ENCODE peak calls at places on chromosomes 11 and 22, in five cellular contexts. O is H9, R is H1, N is trophoblast cell, W is IMR-90. Y is an unnamed sample.
A peak's percentile ranks its signal among the peaks of the same experiment; 100 is the strongest.

GRCh38 chr22:29117799-29118477 is 45.1 kb downstream of the KREMEN1 start:
- DNase-seq in R (no peak), O (no peak), N (no peak), W (peak; percentile 24), Y (no peak)

GRCh38 chr11:17574799-17575144 is 27.7 kb downstream of the OTOG start:
- DNase-seq in N (no peak), R (no peak), W (no peak), O (no peak), Y (no peak)

GRCh38 chr11:94851864-94852581 is 83.9 kb downstream of the AMOTL1 start:
- DNase-seq in R (no peak), N (no peak), O (no peak), W (no peak), Y (no peak)

GRCh38 chr11:123083623-123084029 is 21.7 kb upstream of the HSPA8 start:
- DNase-seq in N (peak; percentile 73), W (peak; percentile 99), O (no peak), R (no peak), Y (no peak)

GRCh38 chr22:31154975-31155374 is 5.0 kb upstream of the RNF185 start:
- DNase-seq in R (no peak), O (no peak), N (no peak), W (no peak), Y (no peak)

GRCh38 chr11:131914299-131914902 is 544.0 kb downstream of the NTM start:
- DNase-seq in O (no peak), W (peak; percentile 44), N (no peak), R (no peak), Y (no peak)

GRCh38 chr11:111269146-111269868 is 23.8 kb downstream of the POU2AF2 start:
- DNase-seq in O (no peak), W (no peak), R (no peak), N (peak; percentile 26), Y (peak; percentile 47)

GRCh38 chr11:35567737-35568465 is 42.5 kb upstream of the PAMR1 start:
- DNase-seq in N (peak; percentile 85), O (peak; percentile 43), R (no peak), W (peak; percentile 65), Y (no peak)

GRCh38 chr11:45104790-45105084 is 41.7 kb upstream of the PRDM11 start:
- DNase-seq in O (no peak), R (no peak), N (no peak), W (no peak), Y (no peak)

GRCh38 chr11:45102361-45102809 is 44.1 kb upstream of the PRDM11 start:
- DNase-seq in W (no peak), O (no peak), N (no peak), R (no peak), Y (no peak)

GRCh38 chr11:45104006-45104789 is 42.2 kb upstream of the PRDM11 start:
- DNase-seq in R (no peak), W (no peak), O (no peak), N (no peak), Y (no peak)

GRCh38 chr11:45105233-45105992 is 41.0 kb upstream of the PRDM11 start:
- DNase-seq in W (peak; percentile 65), N (peak; percentile 78), O (peak; percentile 94), R (peak; percentile 74), Y (peak; percentile 79)

GRCh38 chr11:45102810-45103621 is 43.4 kb upstream of the PRDM11 start:
- DNase-seq in W (peak; percentile 88), O (peak; percentile 72), R (no peak), N (peak; percentile 70), Y (peak; percentile 77)
- H2AFZ ChIP-seq in W (peak overlapping the region; percentile 91), O (no peak overlapping the region), R (no peak overlapping the region), N (no peak overlapping the region), Y (no peak overlapping the region)

GRCh38 chr11:114161486-114162250 is 102.2 kb downstream of the ZBTB16 start:
- DNase-seq in O (no peak), W (no peak), N (no peak), R (no peak), Y (no peak)
- H3K4ac ChIP-seq in O (no peak overlapping the region), W (no peak overlapping the region), N (no peak overlapping the region), R (no peak overlapping the region), Y (no peak overlapping the region)

GRCh38 chr11:82864268-82864667 is 36.0 kb downstream of the PRCP start:
- DNase-seq in O (peak; percentile 51), N (peak; percentile 69), W (peak; percentile 41), R (peak; percentile 15), Y (no peak)
- H2AFZ ChIP-seq in O (no peak overlapping the region), N (no peak overlapping the region), W (peak overlapping the region; percentile 4), R (no peak overlapping the region), Y (no peak overlapping the region)

DNA sequence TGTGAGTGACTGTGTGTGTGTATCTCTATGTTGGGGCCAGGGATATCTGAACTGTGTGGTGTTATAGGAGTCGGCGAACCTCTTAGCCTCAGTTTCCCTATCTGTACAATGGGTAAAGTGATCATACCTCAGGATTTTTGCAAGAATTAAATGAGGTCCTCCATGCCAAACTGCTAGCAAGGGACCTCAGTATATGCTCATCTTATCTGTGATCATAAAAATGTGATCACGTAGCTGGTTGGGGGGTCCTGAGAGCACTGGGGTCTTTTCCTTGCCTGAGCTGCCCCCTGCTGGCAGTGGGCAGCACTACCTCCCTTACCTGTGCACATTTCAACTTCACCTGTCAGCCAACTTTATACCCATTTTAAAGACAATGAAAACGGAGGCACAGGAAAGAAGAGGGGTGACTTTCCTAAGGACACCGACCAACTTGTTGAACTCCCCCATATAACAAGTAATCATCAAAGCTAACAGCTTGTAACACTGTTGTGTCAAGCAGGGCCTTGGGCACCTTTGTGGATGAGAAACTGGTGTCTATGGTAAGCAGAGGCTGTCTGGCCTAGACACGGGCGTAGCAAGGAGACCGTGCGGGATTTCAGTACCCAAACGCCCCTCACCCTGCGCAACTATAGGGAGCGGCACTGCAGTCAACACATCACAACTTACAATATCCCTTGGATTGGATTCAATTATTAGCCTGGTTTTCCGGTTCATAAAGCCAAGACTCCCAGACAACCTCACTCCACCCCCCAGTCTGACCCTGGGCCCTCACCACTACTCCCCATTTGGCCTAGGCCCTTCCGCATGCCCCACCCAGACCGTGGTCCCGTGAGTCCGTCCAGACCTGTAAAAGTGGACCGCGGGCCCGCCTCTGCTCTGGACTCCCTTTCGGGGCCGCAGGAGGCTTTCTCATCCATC is 1.2 kb upstream of the DPP3 start:
- DNase-seq in N (peak; percentile 61), O (no peak), R (no peak), W (peak; percentile 20), Y (no peak)
- H3K4ac ChIP-seq in N (peak overlapping the region; percentile 93), O (no peak overlapping the region), R (no peak overlapping the region), W (peak overlapping the region; percentile 92), Y (peak overlapping the region; percentile 39)